ENCODE peak calls at places on chromosomes 6 and 20, in ten cellular contexts. O is CD8-positive, alpha-beta T cell; T is fibroblast of pulmonary artery; L is naive thymus-derived CD8-positive, alpha-beta T cell; X is EL; I is NCI-H187 treated with DMSO at 0.1 percent for 48 hours; N is activated CD4-positive, alpha-beta T cell treated with anti-CD3 and anti-CD28 coated beads, Interleukin-2, amount 50 U/mL, for 1 hour; M is psoas muscle; U is mesendoderm; B is NCI-H748 treated with DMSO at 0.1 percent for 48 hours. V is an unnamed sample.

GRCh38 chr6:73236147-73236750 is 11.0 kb upstream of the KHDC1L start:
- DNase-seq in O (no peak), T (peak), L (no peak), X (peak), I (no peak), N (no peak), M (no peak), U (no peak), B (no peak), V (no peak)

GRCh38 chr6:135722679-135723078 is 128.8 kb upstream of the PDE7B start:
- DNase-seq in O (no peak), T (peak), L (no peak), X (peak), I (no peak), N (no peak), M (no peak), U (no peak), B (no peak), V (no peak)

GRCh38 chr6:11358904-11359840 is 126.7 kb upstream of the NEDD9 start:
- DNase-seq in O (no peak), T (peak), L (no peak), X (no peak), I (no peak), N (no peak), M (no peak), U (no peak), B (no peak), V (no peak)

GRCh38 chr6:35146453-35146852 is 5.3 kb upstream of the TCP11 start:
- DNase-seq in O (no peak), T (peak), L (no peak), X (peak), I (no peak), N (no peak), M (no peak), U (peak), B (no peak), V (peak)

GRCh38 chr6:80767808-80768207 is 661.3 kb downstream of the BCKDHB start:
- DNase-seq in O (no peak), T (peak), L (no peak), X (peak), I (no peak), N (no peak), M (peak), U (peak), B (no peak), V (no peak)

GRCh38 chr20:31838646-31839292 is 6.6 kb downstream of the FOXS1 start:
- DNase-seq in O (no peak), T (peak), L (no peak), X (no peak), I (no peak), N (no peak), M (no peak), U (no peak), B (no peak), V (no peak)

GRCh38 chr6:25629202-25629584 is 22.8 kb upstream of the SCGN start:
- DNase-seq in O (no peak), T (no peak), L (no peak), X (no peak), I (no peak), N (no peak), M (no peak), U (no peak), B (no peak), V (no peak)

GRCh38 chr20:57399587-57400261 is 8.5 kb downstream of the RBM38 start:
- DNase-seq in O (peak), T (no peak), L (peak), X (peak), I (no peak), N (no peak), M (peak), U (no peak), B (no peak), V (no peak)

GRCh38 chr6:159871911-159872310 is 18.9 kb upstream of the MAS1 start:
- DNase-seq in O (no peak), T (peak), L (no peak), X (peak), I (no peak), N (no peak), M (no peak), U (peak), B (no peak), V (no peak)

GRCh38 chr20:48467622-48468021 is 360.2 kb downstream of the PREX1 start:
- DNase-seq in O (no peak), T (no peak), L (no peak), X (peak), I (no peak), N (no peak), M (no peak), U (peak), B (no peak), V (no peak)